ENCODE peak calls at places on chromosomes 2 and 18, in eight cellular contexts. Y, I, F, D, V, Z, X and O are unnamed samples.

GRCh38 chr2:63850650-63851049 is 9.0 kb downstream of the UGP2 start:
- DNase-seq in Z (no peak), D (no peak), V (no peak), X (no peak), Y (no peak), I (no peak), F (no peak), O (no peak)

GRCh38 chr2:119730598-119731278 is 29.0 kb upstream of the PTPN4 start:
- DNase-seq in D (no peak), Y (no peak), X (no peak), I (peak), F (no peak), V (no peak), Z (no peak), O (no peak)

GRCh38 chr18:37666986-37667385 is 101.4 kb upstream of the CELF4 start:
- DNase-seq in V (no peak), X (no peak), Y (no peak), D (no peak), I (no peak), Z (no peak), F (no peak), O (no peak)

GRCh38 chr18:67010916-67011315 is 407.0 kb upstream of the CDH19 start:
- DNase-seq in I (no peak), Z (no peak), F (no peak), Y (no peak), V (peak), D (no peak), X (no peak), O (no peak)

GRCh38 chr2:15673919-15674636 is 82.4 kb downstream of the DDX1 start:
- DNase-seq in V (peak), X (no peak), I (no peak), D (no peak), F (no peak), Y (no peak), Z (no peak), O (no peak)

GRCh38 chr2:163970058-163970806 is 234.4 kb upstream of the FIGN start:
- DNase-seq in D (no peak), Z (no peak), I (no peak), X (no peak), V (no peak), Y (no peak), F (no peak), O (no peak)

GRCh38 chr2:177193240-177193639 is 19.4 kb upstream of the HNRNPA3 start:
- DNase-seq in Y (no peak), X (no peak), D (no peak), I (no peak), Z (no peak), V (no peak), F (no peak), O (no peak)

GRCh38 chr2:170123593-170123992 is 54.4 kb upstream of the MYO3B start:
- DNase-seq in D (no peak), X (no peak), Y (no peak), V (no peak), F (no peak), I (no peak), Z (no peak), O (no peak)

GRCh38 chr18:44681039-44681595 is 429 bp downstream of the SETBP1 start:
- DNase-seq in I (no peak), Z (no peak), V (peak), F (peak), X (no peak), D (no peak), Y (no peak), O (no peak)

GRCh38 chr18:57909620-57910019 is 106.5 kb upstream of the ATP8B1 start:
- DNase-seq in X (no peak), F (no peak), V (peak), Z (no peak), I (no peak), D (no peak), Y (no peak), O (no peak)

GRCh38 chr2:203280428-203281064 is 41.7 kb downstream of the CYP20A1 start:
- DNase-seq in F (no peak), D (no peak), X (no peak), V (peak), Z (no peak), Y (no peak), I (no peak), O (no peak)

GRCh38 chr2:132420776-132421175 is 4.2 kb downstream of the GPR39 start:
- DNase-seq in Y (no peak), D (no peak), F (no peak), I (no peak), V (peak), X (no peak), Z (no peak), O (no peak)

GRCh38 chr2:18991177-18992168 is 366.9 kb downstream of the OSR1 start:
- DNase-seq in Z (no peak), Y (no peak), D (no peak), I (peak), V (peak), X (no peak), F (peak), O (no peak)

GRCh38 chr2:143816927-143817326 is 687.7 kb downstream of the ARHGAP15 start:
- DNase-seq in D (no peak), Y (no peak), F (no peak), V (no peak), X (no peak), I (no peak), Z (no peak), O (no peak)

GRCh38 chr2:169303579-169304285 is 58.6 kb downstream of the LRP2 start:
- DNase-seq in Y (no peak), D (no peak), V (no peak), Z (no peak), I (no peak), X (no peak), F (no peak), O (no peak)

GRCh38 chr2:8636691-8637636 is 44.9 kb upstream of the ID2 start:
- DNase-seq in F (no peak), I (no peak), Y (no peak), V (peak), Z (no peak), X (no peak), D (no peak), O (peak)